ENCODE peak calls at places on chromosome 11, in six cellular contexts. X, P, Z, K, I and C are unnamed samples.

GRCh38 chr11:72710278-72710677 is 36.1 kb upstream of the PDE2A start:
- DNase-seq in P (no peak), Z (no peak), K (no peak), X (no peak), I (no peak), C (no peak)

GRCh38 chr11:63937713-63938480 is 905 bp upstream of the NAA40 start:
- DNase-seq in Z (no peak), K (no peak), I (no peak), X (no peak), P (no peak), C (no peak)

GRCh38 chr11:35087648-35088047 is 51.3 kb upstream of the CD44 start:
- DNase-seq in P (no peak), K (no peak), Z (peak), X (peak), I (peak), C (no peak)

GRCh38 chr11:134371436-134372185 is 39.8 kb downstream of the GLB1L2 start:
- DNase-seq in K (no peak), P (no peak), X (no peak), I (no peak), Z (no peak), C (no peak)

GRCh38 chr11:97247601-97248000 is 857.8 kb downstream of the JRKL start:
- DNase-seq in I (no peak), Z (no peak), P (no peak), K (no peak), X (no peak), C (no peak)

GRCh38 chr11:122656073-122656630 is 630 bp downstream of the UBASH3B start:
- DNase-seq in P (peak), K (peak), I (peak), Z (no peak), X (peak), C (peak)

GRCh38 chr11:16909375-16910035 is 104.7 kb downstream of the PLEKHA7 start:
- DNase-seq in K (no peak), Z (no peak), X (no peak), P (no peak), I (no peak), C (no peak)

GRCh38 chr11:110908401-110909106 is 196.3 kb upstream of the ARHGAP20 start:
- DNase-seq in X (no peak), I (peak), K (peak), Z (peak), P (no peak), C (no peak)

GRCh38 chr11:95296621-95297025 is 65.6 kb upstream of the SESN3 start:
- DNase-seq in Z (no peak), X (no peak), K (no peak), P (no peak), I (peak), C (no peak)

GRCh38 chr11:119727523-119728081 is 1.4 kb downstream of the NECTIN1 start:
- DNase-seq in I (no peak), K (no peak), X (peak), P (no peak), Z (no peak), C (peak)

GRCh38 chr11:2903672-2904011 is 18.1 kb upstream of the CDKN1C start:
- DNase-seq in P (no peak), I (no peak), Z (no peak), K (no peak), X (no peak), C (no peak)

GRCh38 chr11:43419460-43419859 is 60.7 kb downstream of the TTC17 start:
- DNase-seq in P (no peak), X (peak), Z (no peak), I (peak), K (peak), C (no peak)

GRCh38 chr11:18669629-18670162 is 28.9 kb upstream of the TMEM86A start:
- DNase-seq in Z (no peak), P (no peak), I (no peak), X (peak), K (no peak), C (no peak)